ENCODE peak calls at places on chromosomes 4 and X, in four cellular contexts. W is fibroblast of lung, P is lung, S is kidney. V is an unnamed sample. For H3K9me3, the result is how much of the 10 kb centered on the place peaks cover.

GRCh38 chr4:64821612-64822011 is 412.4 kb upstream of the TECRL start:
- DNase-seq in W (no peak), P (no peak), S (no peak), V (no peak)

GRCh38 chr4:170139764-170140163 is 50.0 kb upstream of the AADAT start:
- DNase-seq in W (peak), P (no peak), S (no peak), V (no peak)

GRCh38 chr4:94304365-94304971 is 38.2 kb downstream of the HPGDS start:
- DNase-seq in W (peak), P (no peak), S (no peak), V (no peak)

GRCh38 chrX:110116066-110116465 is 113.2 kb downstream of the TMEM164 start:
- DNase-seq in W (no peak), P (no peak), S (no peak), V (no peak)

GRCh38 chr4:141011799-141012377 is 121.4 kb downstream of the RNF150 start:
- DNase-seq in W (no peak), P (no peak), S (no peak), V (no peak)

GRCh38 chr4:44678094-44679023 is at the start of gene GUF1:
- DNase-seq in W (peak), P (peak), S (peak), V (peak)

GRCh38 chrX:55210931-55211677 is 9.0 kb upstream of the PAGE5 start:
- DNase-seq in W (no peak), P (no peak), S (no peak), V (no peak)

GRCh38 chrX:2325076-2325784 is 175.5 kb downstream of the DHRSX start:
- DNase-seq in W (peak), P (peak), S (peak), V (peak)

GRCh38 chr4:6217716-6218381 is 17.5 kb upstream of the JAKMIP1 start:
- DNase-seq in W (no peak), P (no peak), S (no peak), V (peak)

GRCh38 chr4:176837176-176837915 is 44.6 kb upstream of the VEGFC start:
- DNase-seq in W (no peak), P (no peak), S (no peak), V (no peak)

GRCh38 chr4:5238106-5238505 is 186.8 kb downstream of the STK32B start:
- DNase-seq in W (no peak), P (no peak), S (no peak), V (no peak)

GRCh38 chr4:179145746-179146530 is 1703.7 kb upstream of the AGA start:
- DNase-seq in W (peak), P (no peak), S (no peak), V (no peak)

GRCh38 chr4:2338754-2339457 is 77.0 kb upstream of the MXD4 start:
- DNase-seq in W (no peak), P (peak), S (peak), V (peak)

GRCh38 chrX:156001001-156001666 is 3.6 kb downstream of the IL9R start:
- DNase-seq in W (no peak), P (no peak), S (no peak), V (no peak)

GRCh38 chr4:106268731-106269272 is 47.2 kb downstream of the TBCK start:
- DNase-seq in W (no peak), P (no peak), S (no peak), V (no peak)

GRCh38 chr4:86181585-86181984 is 178.3 kb downstream of the MAPK10 start:
- DNase-seq in W (no peak), P (no peak), S (no peak), V (no peak)

GRCh38 chr4:3363411-3364141 is 70.8 kb downstream of the RGS12 start:
- DNase-seq in W (no peak), P (peak), S (no peak), V (no peak)

GRCh38 chr4:185358514-185359433 is 37.0 kb downstream of the LRP2BP start:
- DNase-seq in W (peak), P (no peak), S (no peak), V (no peak)

GRCh38 chrX:24332868-24333267 is 19.0 kb upstream of the SUPT20HL2 start:
- DNase-seq in W (no peak), P (no peak), S (no peak), V (no peak)

GRCh38 chr4:106681381-106681921 is 312.9 kb upstream of the GIMD1 start:
- DNase-seq in W (no peak), P (no peak), S (peak), V (no peak)

GRCh38 chr4:8856835-8857590 is 14.6 kb downstream of the HMX1 start:
- DNase-seq in W (no peak), P (no peak), S (no peak), V (peak)

GRCh38 chrX:10755477-10756334 is 135.3 kb upstream of the MID1 start:
- DNase-seq in W (peak), P (no peak), S (no peak), V (peak)

GRCh38 chr4:77493829-77494551 is 111.6 kb upstream of the CXCL13 start:
- DNase-seq in W (no peak), P (no peak), S (no peak), V (no peak)

GRCh38 chr4:844752-845232 is 18.9 kb upstream of the CPLX1 start:
- DNase-seq in W (no peak), P (no peak), S (peak), V (no peak)

GRCh38 chr4:848307-848691 is 22.4 kb upstream of the CPLX1 start:
- DNase-seq in W (no peak), P (no peak), S (peak), V (no peak)

GRCh38 chr4:848803-849477 is 23.0 kb upstream of the CPLX1 start:
- DNase-seq in W (peak), P (no peak), S (peak), V (no peak)

GRCh38 chr4:845836-846251 is 19.9 kb upstream of the CPLX1 start:
- DNase-seq in W (peak), P (no peak), S (peak), V (no peak)

DNA sequence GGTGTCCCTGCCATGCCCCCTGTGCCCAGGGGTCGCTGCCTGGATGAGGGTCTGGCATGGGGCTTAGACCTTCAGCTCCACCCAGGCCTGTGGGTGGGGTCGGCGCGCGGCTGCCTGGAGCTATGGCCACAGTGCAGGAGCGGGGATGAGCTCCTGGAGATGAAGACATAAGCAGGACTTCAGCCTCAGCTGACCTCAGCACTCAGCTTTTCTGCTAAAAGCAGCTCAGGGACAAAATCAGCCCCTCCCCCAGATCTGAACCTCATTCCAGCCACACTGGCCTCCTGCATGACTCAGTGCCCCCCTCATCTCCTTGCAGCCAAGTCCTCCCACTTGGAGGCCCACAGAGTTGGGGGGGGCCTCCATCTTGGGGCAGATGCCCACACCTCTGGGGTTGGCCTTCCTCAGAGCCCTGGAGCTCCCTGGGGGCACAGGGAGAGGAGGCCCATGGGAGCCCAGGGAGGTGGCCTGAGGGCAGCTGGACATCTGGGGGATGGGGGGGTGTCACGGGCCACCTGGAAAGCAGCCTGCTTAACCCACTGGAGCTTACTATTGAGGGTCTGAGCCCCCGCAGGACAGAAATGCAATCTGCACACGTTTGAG is 19.4 kb upstream of the CPLX1 start:
- DNase-seq in W (peak), P (no peak), S (peak), V (no peak)
- H3K9me3 ChIP-seq in W (under half), P (under half), S (under half), V (under half)

GRCh38 chr4:151418385-151418784 is 9.4 kb downstream of the FHIP1A start:
- DNase-seq in W (peak), P (no peak), S (no peak), V (no peak)

GRCh38 chr4:151418856-151419255 is 9.9 kb downstream of the FHIP1A start:
- DNase-seq in W (no peak), P (no peak), S (no peak), V (no peak)

GRCh38 chr4:151415978-151416377 is 7.0 kb downstream of the FHIP1A start:
- DNase-seq in W (peak), P (no peak), S (no peak), V (no peak)

GRCh38 chr4:151417164-151417571 is 8.2 kb downstream of the FHIP1A start:
- DNase-seq in W (no peak), P (no peak), S (no peak), V (no peak)

GRCh38 chr4:151417766-151418376 is 8.9 kb downstream of the FHIP1A start:
- DNase-seq in W (no peak), P (no peak), S (no peak), V (no peak)
- H3K9me3 ChIP-seq in W (under half), P (under half), S (under half), V (under half)

GRCh38 chr4:123327346-123327745 is 69.2 kb upstream of the SPRY1 start:
- DNase-seq in W (no peak), P (no peak), S (no peak), V (peak)
- H3K9me3 ChIP-seq in W (under half), P (under half), S (under half), V (under half)

GRCh38 chr4:7557447-7557846 is 122.7 kb upstream of the PSAPL1 start:
- DNase-seq in W (peak), P (no peak), S (no peak), V (no peak)

GRCh38 chr4:7559316-7559715 is 124.6 kb upstream of the PSAPL1 start:
- DNase-seq in W (no peak), P (no peak), S (no peak), V (no peak)

GRCh38 chr4:7558436-7558835 is 123.7 kb upstream of the PSAPL1 start:
- DNase-seq in W (no peak), P (no peak), S (no peak), V (no peak)

GRCh38 chr4:7554885-7555284 is 120.2 kb upstream of the PSAPL1 start:
- DNase-seq in W (no peak), P (no peak), S (no peak), V (peak)

GRCh38 chr4:7556558-7556957 is 121.8 kb upstream of the PSAPL1 start:
- DNase-seq in W (no peak), P (no peak), S (no peak), V (no peak)
- H3K9me3 ChIP-seq in W (under half), P (under half), S (under half), V (under half)